ENCODE peak calls at places on chromosomes 5 and 9, in eight cellular contexts. U, B, H, D, E, Q, N and Y are unnamed samples.

GRCh38 chr9:110669439-110669838 is 848 bp downstream of the MUSK start:
- DNase-seq in U (no peak), B (no peak), H (no peak), D (no peak), E (no peak), Q (no peak), N (no peak), Y (no peak)

GRCh38 chr9:99051353-99051752 is 53.6 kb upstream of the TGFBR1 start:
- DNase-seq in U (no peak), B (no peak), H (no peak), D (no peak), E (no peak), Q (no peak), N (no peak), Y (no peak)

GRCh38 chr5:138874241-138874640 is 894 bp downstream of the LRRTM2 start:
- DNase-seq in U (peak; percentile 40), B (no peak), H (no peak), D (no peak), E (no peak), Q (peak; percentile 37), N (no peak), Y (no peak)

GRCh38 chr9:35548571-35548970 is 56.5 kb upstream of the TESK1 start:
- DNase-seq in U (no peak), B (no peak), H (no peak), D (no peak), E (no peak), Q (no peak), N (no peak), Y (no peak)

GRCh38 chr5:172801184-172801671 is 30.2 kb upstream of the DUSP1 start:
- DNase-seq in U (peak; percentile 91), B (no peak), H (peak; percentile 70), D (no peak), E (no peak), Q (peak; percentile 76), N (no peak), Y (peak; percentile 76)

GRCh38 chr9:74366111-74366510 is 131.0 kb upstream of the RORB start:
- DNase-seq in U (no peak), B (no peak), H (no peak), D (no peak), E (no peak), Q (no peak), N (no peak), Y (no peak)

GRCh38 chr5:141703133-141703561 is 21.1 kb upstream of the ARAP3 start:
- DNase-seq in U (peak; percentile 33), B (no peak), H (no peak), D (no peak), E (no peak), Q (peak; percentile 21), N (no peak), Y (no peak)

GRCh38 chr9:93814561-93814960 is 140.6 kb downstream of the BARX1 start:
- DNase-seq in U (no peak), B (no peak), H (no peak), D (no peak), E (no peak), Q (no peak), N (no peak), Y (no peak)

GRCh38 chr5:29185558-29185957 is 2007.9 kb upstream of the CDH6 start:
- DNase-seq in U (no peak), B (no peak), H (no peak), D (no peak), E (no peak), Q (no peak), N (no peak), Y (no peak)

GRCh38 chr5:35030426-35030825 is 17.3 kb downstream of the AGXT2 start:
- DNase-seq in U (no peak), B (no peak), H (no peak), D (no peak), E (no peak), Q (no peak), N (no peak), Y (no peak)

GRCh38 chr9:9091387-9091786 is 1291.8 kb upstream of the DMAC1 start:
- DNase-seq in U (peak; percentile 1), B (no peak), H (no peak), D (no peak), E (no peak), Q (peak; percentile 9), N (no peak), Y (no peak)

GRCh38 chr5:150132740-150133139 is 22.9 kb downstream of the PDGFRB start:
- DNase-seq in U (no peak), B (no peak), H (no peak), D (no peak), E (no peak), Q (no peak), N (no peak), Y (no peak)

GRCh38 chr5:151186538-151186937 is 29.0 kb upstream of the ANXA6 start:
- DNase-seq in U (no peak), B (no peak), H (no peak), D (peak; percentile 13), E (no peak), Q (no peak), N (no peak), Y (no peak)

GRCh38 chr5:142830241-142831018 is 60.3 kb downstream of the ARHGAP26 start:
- DNase-seq in U (peak; percentile 34), B (no peak), H (peak; percentile 44), D (no peak), E (no peak), Q (peak; percentile 81), N (no peak), Y (no peak)

GRCh38 chr5:166166071-166166470 is 2125.4 kb upstream of the WWC1 start:
- DNase-seq in U (no peak), B (no peak), H (no peak), D (no peak), E (no peak), Q (no peak), N (no peak), Y (no peak)

GRCh38 chr5:97388794-97389193 is 205.7 kb upstream of the RIOK2 start:
- DNase-seq in U (no peak), B (no peak), H (no peak), D (no peak), E (no peak), Q (peak; percentile 6), N (no peak), Y (no peak)

GRCh38 chr5:6328173-6328572 is 50.2 kb downstream of the MED10 start:
- DNase-seq in U (no peak), B (peak; percentile 15), H (no peak), D (no peak), E (no peak), Q (peak; percentile 7), N (no peak), Y (peak; percentile 24)

GRCh38 chr5:89951876-89952275 is 457.7 kb downstream of the CETN3 start:
- DNase-seq in U (no peak), B (no peak), H (no peak), D (no peak), E (no peak), Q (no peak), N (no peak), Y (no peak)

GRCh38 chr5:89954901-89955300 is 454.7 kb downstream of the CETN3 start:
- DNase-seq in U (no peak), B (no peak), H (no peak), D (no peak), E (no peak), Q (no peak), N (no peak), Y (no peak)

DNA sequence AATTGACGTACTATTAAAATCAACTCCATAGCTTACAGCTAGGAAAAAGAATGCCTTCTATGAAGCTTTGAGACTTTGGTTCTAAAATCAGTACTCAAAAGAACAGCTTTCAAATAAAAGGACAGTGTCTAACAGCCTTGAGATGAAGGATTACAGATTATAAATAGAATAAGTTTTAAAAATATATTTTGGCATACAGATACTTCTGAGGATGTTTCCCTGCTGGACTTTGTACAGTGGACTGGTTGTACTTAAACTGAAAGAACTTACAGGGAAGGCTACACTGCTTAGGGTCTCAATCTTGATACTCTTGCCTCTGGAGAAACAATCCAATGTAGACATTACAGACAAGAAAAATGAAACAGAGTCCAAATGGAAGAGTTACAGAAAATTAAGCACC is 452.7 kb downstream of the CETN3 start:
- DNase-seq in U (no peak), B (no peak), H (no peak), D (no peak), E (no peak), Q (no peak), N (no peak), Y (no peak)
- H3K4me3 ChIP-seq in U (no peak overlapping the region), B (no peak overlapping the region), H (no peak overlapping the region), D (no peak overlapping the region), E (no peak overlapping the region), Q (no peak overlapping the region), N (no peak overlapping the region), Y (peak overlapping the region; percentile 12)

DNA sequence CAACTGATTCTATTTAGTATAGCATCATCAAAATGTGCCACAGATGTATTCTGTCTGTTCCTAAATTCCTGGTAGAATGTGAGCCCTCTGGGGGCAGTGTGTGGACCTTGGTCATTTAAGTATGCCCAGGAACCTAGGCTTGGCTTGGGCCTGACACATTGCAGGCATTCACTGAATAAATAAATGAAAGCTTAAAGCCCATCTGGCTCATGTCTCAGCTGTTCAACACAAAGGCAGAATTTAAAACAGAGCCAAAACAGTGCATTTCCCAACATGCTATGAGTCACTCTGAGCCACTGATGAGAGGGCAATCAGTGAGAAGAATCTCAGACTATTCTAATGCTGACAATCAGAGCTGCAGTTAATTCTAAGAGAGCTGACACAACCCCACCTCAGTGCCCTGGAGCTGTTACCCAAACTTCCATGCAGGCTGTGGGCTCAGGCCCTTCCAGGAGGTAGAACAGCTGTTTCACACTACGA is 8.1 kb downstream of the FAM193B start:
- DNase-seq in U (peak; percentile 99), B (peak; percentile 39), H (peak; percentile 95), D (no peak), E (peak; percentile 75), Q (peak; percentile 94), N (peak; percentile 54), Y (peak; percentile 84)
- TF ChIP-seq CTCF in U (no peak), B (no peak), H (peak; percentile 14), D (no peak), E (no peak), Q (peak; percentile 7), N (peak; percentile 18), Y (no peak)

GRCh38 chr5:169174923-169175322 is 126.0 kb downstream of the SLIT3 start:
- DNase-seq in U (no peak), B (no peak), H (no peak), D (no peak), E (no peak), Q (no peak), N (no peak), Y (no peak)
- H3K4me3 ChIP-seq in U (no peak overlapping the region), B (no peak overlapping the region), H (no peak overlapping the region), D (no peak overlapping the region), E (no peak overlapping the region), Q (no peak overlapping the region), N (no peak overlapping the region), Y (no peak overlapping the region)

GRCh38 chr5:51381801-51382507 is 1.3 kb upstream of the ISL1 start:
- DNase-seq in U (no peak), B (no peak), H (no peak), D (no peak), E (no peak), Q (no peak), N (no peak), Y (no peak)

GRCh38 chr5:51382508-51382758 is 815 bp upstream of the ISL1 start:
- DNase-seq in U (no peak), B (no peak), H (no peak), D (no peak), E (no peak), Q (no peak), N (no peak), Y (no peak)

GRCh38 chr5:51382759-51383493 is at the start of gene ISL1:
- DNase-seq in U (peak; percentile 74), B (no peak), H (no peak), D (no peak), E (no peak), Q (peak; percentile 77), N (peak; percentile 21), Y (no peak)

GRCh38 chr5:51378778-51379652 is 4.2 kb upstream of the ISL1 start:
- DNase-seq in U (no peak), B (no peak), H (no peak), D (no peak), E (no peak), Q (peak; percentile 19), N (no peak), Y (no peak)

GRCh38 chr5:51380603-51381207 is 2.5 kb upstream of the ISL1 start:
- DNase-seq in U (peak; percentile 36), B (no peak), H (no peak), D (no peak), E (no peak), Q (no peak), N (peak; percentile 16), Y (no peak)
- TF ChIP-seq CTCF in U (peak; percentile 43), B (peak; percentile 6), H (peak; percentile 51), D (peak; percentile 59), E (no peak), Q (peak; percentile 65), N (peak; percentile 34), Y (no peak)